ENCODE peak calls at places on chromosome 16, in eight cellular contexts. B, T, L, X, W, Q, P and U are unnamed samples.

GRCh38 chr16:28549301-28549899 is 4.3 kb upstream of the SGF29 start:
- DNase-seq in P (peak; percentile 18), X (no peak), B (no peak), W (no peak), L (no peak), Q (no peak), T (no peak), U (no peak)

GRCh38 chr16:85003076-85003475 is 8.3 kb downstream of the ZDHHC7 start:
- DNase-seq in T (no peak), W (no peak), Q (no peak), X (no peak), L (no peak), B (peak; percentile 61), P (no peak), U (no peak)

GRCh38 chr16:48501516-48502377 is 108.2 kb downstream of the N4BP1 start:
- DNase-seq in T (no peak), X (no peak), P (no peak), B (no peak), L (no peak), Q (no peak), W (no peak), U (no peak)

GRCh38 chr16:56688762-56689161 is 6.5 kb downstream of the MT1X start:
- DNase-seq in X (no peak), W (no peak), Q (no peak), T (no peak), B (no peak), L (no peak), P (no peak), U (no peak)

GRCh38 chr16:30745082-30745481 is 3.1 kb upstream of the PHKG2 start:
- DNase-seq in X (no peak), B (no peak), Q (no peak), P (no peak), T (no peak), W (no peak), L (no peak), U (no peak)

GRCh38 chr16:4612474-4612931 is 2.2 kb downstream of the UBALD1 start:
- DNase-seq in X (no peak), Q (no peak), W (no peak), B (no peak), P (peak; percentile 40), L (no peak), T (no peak), U (no peak)

GRCh38 chr16:67326472-67327309 is at the start of the genes KCTD19 and LRRC36:
- DNase-seq in Q (peak; percentile 51), P (peak; percentile 87), B (no peak), X (no peak), T (peak; percentile 91), W (peak; percentile 79), L (peak; percentile 67), U (no peak)

GRCh38 chr16:54171855-54172537 is 114.6 kb downstream of the IRX3 start:
- DNase-seq in B (no peak), Q (no peak), L (no peak), P (no peak), X (no peak), T (no peak), W (no peak), U (no peak)

GRCh38 chr16:86996081-86996480 is 321.1 kb downstream of the C16orf95 start:
- DNase-seq in L (no peak), P (no peak), Q (no peak), W (no peak), X (no peak), T (no peak), B (no peak), U (no peak)

GRCh38 chr16:26963109-26963508 is 103.6 kb upstream of the C16orf82 start:
- DNase-seq in T (no peak), W (no peak), X (no peak), B (no peak), Q (no peak), L (peak; percentile 33), P (peak; percentile 51), U (no peak)

GRCh38 chr16:1745181-1745899 is 26.0 kb downstream of the NME3 start:
- DNase-seq in T (no peak), X (peak; percentile 31), P (no peak), B (no peak), Q (no peak), L (no peak), W (no peak), U (peak; percentile 94)

GRCh38 chr16:2082171-2082982 is 34.6 kb downstream of the TSC2 start:
- DNase-seq in X (no peak), W (no peak), B (no peak), L (no peak), T (no peak), Q (no peak), P (no peak), U (no peak)

GRCh38 chr16:11212819-11213196 is 43.2 kb downstream of the SOCS1 start:
- DNase-seq in P (no peak), W (no peak), X (no peak), T (no peak), Q (no peak), L (no peak), B (no peak), U (no peak)

GRCh38 chr16:81560979-81561657 is 116.5 kb downstream of the CMIP start:
- DNase-seq in W (no peak), P (no peak), L (no peak), B (no peak), T (no peak), X (peak; percentile 68), Q (no peak), U (no peak)

GRCh38 chr16:14456793-14457481 is 173.1 kb downstream of the PARN start:
- DNase-seq in X (no peak), B (no peak), W (no peak), T (no peak), Q (no peak), L (no peak), P (no peak), U (no peak)

GRCh38 chr16:68993885-68994284 is 111.6 kb upstream of the HAS3 start:
- DNase-seq in W (no peak), P (no peak), Q (no peak), L (no peak), X (peak; percentile 97), B (no peak), T (no peak), U (no peak)

GRCh38 chr16:73319747-73320146 is 271.8 kb upstream of the ZFHX3 start:
- DNase-seq in L (no peak), B (no peak), Q (no peak), X (no peak), W (no peak), P (no peak), T (no peak), U (no peak)

GRCh38 chr16:11087691-11088431 is 143.5 kb downstream of the CLEC16A start:
- DNase-seq in B (no peak), L (no peak), W (no peak), T (no peak), X (no peak), Q (peak; percentile 38), P (peak; percentile 61), U (no peak)

GRCh38 chr16:89827383-89828198 is 684 bp upstream of the SPIRE2 start:
- DNase-seq in W (peak; percentile 75), T (no peak), B (no peak), P (no peak), L (no peak), Q (no peak), X (peak; percentile 50), U (no peak)

GRCh38 chr16:49280022-49280741 is 1.5 kb downstream of the CBLN1 start:
- DNase-seq in Q (no peak), B (no peak), L (no peak), T (no peak), X (no peak), W (no peak), P (no peak), U (no peak)

GRCh38 chr16:27048316-27048715 is 18.4 kb upstream of the C16orf82 start:
- DNase-seq in L (no peak), X (no peak), W (no peak), T (no peak), P (no peak), Q (no peak), B (no peak), U (no peak)

GRCh38 chr16:24497405-24497804 is 42.0 kb upstream of the RBBP6 start:
- DNase-seq in B (no peak), X (no peak), T (no peak), L (peak; percentile 28), Q (no peak), P (no peak), W (no peak), U (no peak)

GRCh38 chr16:88785106-88785924 is at the start of gene PIEZO1:
- DNase-seq in T (peak; percentile 92), B (peak; percentile 88), Q (peak; percentile 84), W (peak; percentile 79), P (peak; percentile 72), X (peak; percentile 29), L (no peak), U (no peak)

GRCh38 chr16:86343111-86343642 is 167.2 kb upstream of the FOXF1 start:
- DNase-seq in B (peak; percentile 84), Q (no peak), T (no peak), P (no peak), W (no peak), X (no peak), L (no peak), U (peak; percentile 47)